ENCODE peak calls at places on chromosomes 16 and 17, in five cellular contexts. R, L, Y, E and X are unnamed samples. For H3K9me3, the result is how much of the 10 kb centered on the place peaks cover.

GRCh38 chr16:85335584-85336492 is 223.6 kb upstream of the CIBAR2 start:
- DNase-seq in Y (no peak), R (no peak), E (no peak), L (no peak), X (no peak)

GRCh38 chr16:23597003-23597756 is 1.1 kb upstream of the NDUFAB1 start:
- DNase-seq in R (peak), L (no peak), Y (peak), E (no peak), X (peak)

GRCh38 chr16:52078716-52079655 is 468.0 kb downstream of the TOX3 start:
- DNase-seq in Y (no peak), L (no peak), E (no peak), R (no peak), X (no peak)

GRCh38 chr16:13332713-13333255 is 431.4 kb downstream of the SHISA9 start:
- DNase-seq in R (no peak), Y (peak), L (no peak), E (no peak), X (no peak)

GRCh38 chr17:73268582-73269328 is 7.1 kb upstream of the CPSF4L start:
- DNase-seq in E (no peak), Y (no peak), R (no peak), L (no peak), X (no peak)

GRCh38 chr16:30761427-30761927 is 385 bp downstream of the CFAP119 start:
- DNase-seq in L (no peak), Y (peak), R (no peak), E (peak), X (peak)

GRCh38 chr16:89667633-89668032 is 10.0 kb downstream of the SPATA33 start:
- DNase-seq in L (no peak), R (no peak), Y (no peak), E (no peak), X (no peak)

GRCh38 chr17:71033336-71033735 is 864.0 kb downstream of the KCNJ2 start:
- DNase-seq in Y (peak), E (no peak), L (no peak), R (no peak), X (no peak)

GRCh38 chr16:3065742-3066439 is 451 bp downstream of the IL32 start:
- DNase-seq in Y (no peak), E (no peak), R (no peak), L (no peak), X (peak)

GRCh38 chr16:46730801-46731690 is 17.1 kb downstream of the MYLK3 start:
- DNase-seq in R (no peak), Y (no peak), E (no peak), L (no peak), X (peak)

GRCh38 chr17:63191610-63192009 is 225.6 kb downstream of the TANC2 start:
- DNase-seq in E (no peak), Y (no peak), R (no peak), L (no peak), X (peak)

GRCh38 chr16:22955461-22956145 is 141.6 kb downstream of the HS3ST2 start:
- DNase-seq in Y (no peak), R (no peak), E (no peak), L (no peak), X (no peak)

GRCh38 chr16:68062910-68063393 is 22.2 kb upstream of the NFATC3 start:
- DNase-seq in E (no peak), R (peak), Y (no peak), L (no peak), X (peak)

GRCh38 chr17:56661906-56662305 is 68.4 kb downstream of the NOG start:
- DNase-seq in L (no peak), Y (no peak), E (no peak), R (no peak), X (no peak)

GRCh38 chr17:48357727-48358126 is 72.3 kb downstream of the SKAP1 start:
- DNase-seq in E (no peak), L (no peak), R (no peak), Y (no peak), X (no peak)

GRCh38 chr16:87185983-87186382 is 131.2 kb downstream of the C16orf95 start:
- DNase-seq in Y (no peak), L (no peak), E (no peak), R (no peak), X (no peak)

GRCh38 chr17:6487243-6488007 is 43.2 kb downstream of the PIMREG start:
- DNase-seq in L (peak), Y (no peak), R (peak), E (no peak), X (peak)

GRCh38 chr16:3113765-3114479 is 1.5 kb downstream of the ZNF205 start:
- DNase-seq in R (no peak), Y (no peak), E (no peak), L (no peak), X (no peak)

GRCh38 chr17:80760501-80760900 is 215.9 kb downstream of the RPTOR start:
- DNase-seq in Y (no peak), E (peak), R (peak), L (no peak), X (peak)

GRCh38 chr16:89194340-89195311 is 5.7 kb downstream of the SLC22A31 start:
- DNase-seq in Y (peak), R (no peak), L (no peak), E (no peak), X (peak)

GRCh38 chr17:58264407-58265103 is 16.2 kb downstream of the MPO start:
- DNase-seq in L (no peak), R (no peak), Y (no peak), E (no peak), X (no peak)

GRCh38 chr17:63775420-63775819 is 1.4 kb downstream of the DDX42 start:
- DNase-seq in L (no peak), R (no peak), E (no peak), Y (no peak), X (no peak)

GRCh38 chr17:71432378-71433315 is 688.2 kb upstream of the SOX9 start:
- DNase-seq in L (no peak), E (no peak), R (no peak), Y (no peak), X (no peak)

GRCh38 chr17:82278786-82279379 is 5.4 kb upstream of the CSNK1D start:
- DNase-seq in Y (no peak), E (no peak), R (no peak), L (no peak), X (peak)

GRCh38 chr16:30710971-30711370 is 12.0 kb downstream of the SRCAP start:
- DNase-seq in L (no peak), E (no peak), R (no peak), Y (no peak), X (peak)

GRCh38 chr17:74260525-74260850 is 13.5 kb upstream of the DNAI2 start:
- DNase-seq in L (no peak), E (no peak), R (no peak), Y (peak), X (no peak)

GRCh38 chr17:72614871-72615626 is 477.4 kb downstream of the SLC39A11 start:
- DNase-seq in R (no peak), L (no peak), E (no peak), Y (no peak), X (no peak)

GRCh38 chr17:50096758-50097157 is 1.6 kb downstream of the PDK2 start:
- DNase-seq in Y (no peak), E (no peak), R (no peak), L (no peak), X (no peak)

GRCh38 chr17:50095626-50096037 is 481 bp downstream of the PDK2 start:
- DNase-seq in E (no peak), R (no peak), Y (no peak), L (no peak), X (no peak)

GRCh38 chr17:50097455-50097854 is 2.3 kb downstream of the PDK2 start:
- DNase-seq in R (no peak), E (no peak), Y (no peak), L (no peak), X (no peak)

GRCh38 chr17:50094753-50095616 is at the start of gene PDK2:
- DNase-seq in R (peak), E (peak), L (peak), Y (peak), X (peak)

GRCh38 chr17:50096092-50096491 is 941 bp downstream of the PDK2 start:
- DNase-seq in Y (no peak), L (no peak), E (no peak), R (no peak), X (no peak)
- H3K27ac ChIP-seq in Y (no peak), L (peak), E (no peak), R (peak), X (peak)

GRCh38 chr16:21568502-21569189 is 30.7 kb upstream of the METTL9 start:
- DNase-seq in L (no peak), E (peak), R (peak), Y (no peak), X (peak)
- H3K9me3 ChIP-seq in L (under half), E (under half), R (under half), Y (under half), X (under half)

DNA sequence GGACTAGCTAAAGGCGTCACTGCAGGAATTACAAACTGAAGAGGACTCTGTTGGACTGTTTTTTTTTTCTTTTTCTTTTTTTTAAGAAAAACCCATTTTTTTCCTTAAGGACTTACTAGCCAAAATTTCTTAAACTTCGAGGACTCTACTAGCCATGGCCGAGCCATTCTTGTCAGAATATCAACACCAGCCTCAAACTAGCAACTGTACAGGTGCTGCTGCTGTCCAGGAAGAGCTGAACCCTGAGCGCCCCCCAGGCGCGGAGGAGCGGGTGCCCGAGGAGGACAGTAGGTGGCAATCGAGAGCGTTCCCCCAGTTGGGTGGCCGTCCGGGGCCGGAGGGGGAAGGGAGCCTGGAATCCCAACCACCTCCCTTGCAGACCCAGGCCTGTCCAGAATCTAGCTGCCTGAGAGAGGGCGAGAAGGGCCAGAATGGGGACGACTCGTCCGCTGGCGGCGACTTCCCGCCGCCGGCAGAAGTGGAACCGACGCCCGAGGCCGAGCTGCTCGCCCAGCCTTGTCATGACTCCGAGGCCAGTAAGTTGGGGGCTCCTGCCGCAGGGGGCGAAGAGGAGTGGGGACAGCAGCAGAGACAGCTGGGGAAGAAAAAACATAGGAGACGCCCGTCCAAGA is 878 bp downstream of the HEXIM1 start:
- DNase-seq in E (peak), Y (peak), R (peak), L (peak), X (peak)
- H3K27ac ChIP-seq in E (peak), Y (no peak), R (peak), L (peak), X (peak)

GRCh38 chr17:77306790-77307478 is 166.2 kb downstream of the SEC14L1 start:
- DNase-seq in E (no peak), Y (no peak), L (no peak), R (no peak), X (no peak)
- H3K9me3 ChIP-seq in E (under half), Y (under half), L (under half), R (under half), X (under half)

DNA sequence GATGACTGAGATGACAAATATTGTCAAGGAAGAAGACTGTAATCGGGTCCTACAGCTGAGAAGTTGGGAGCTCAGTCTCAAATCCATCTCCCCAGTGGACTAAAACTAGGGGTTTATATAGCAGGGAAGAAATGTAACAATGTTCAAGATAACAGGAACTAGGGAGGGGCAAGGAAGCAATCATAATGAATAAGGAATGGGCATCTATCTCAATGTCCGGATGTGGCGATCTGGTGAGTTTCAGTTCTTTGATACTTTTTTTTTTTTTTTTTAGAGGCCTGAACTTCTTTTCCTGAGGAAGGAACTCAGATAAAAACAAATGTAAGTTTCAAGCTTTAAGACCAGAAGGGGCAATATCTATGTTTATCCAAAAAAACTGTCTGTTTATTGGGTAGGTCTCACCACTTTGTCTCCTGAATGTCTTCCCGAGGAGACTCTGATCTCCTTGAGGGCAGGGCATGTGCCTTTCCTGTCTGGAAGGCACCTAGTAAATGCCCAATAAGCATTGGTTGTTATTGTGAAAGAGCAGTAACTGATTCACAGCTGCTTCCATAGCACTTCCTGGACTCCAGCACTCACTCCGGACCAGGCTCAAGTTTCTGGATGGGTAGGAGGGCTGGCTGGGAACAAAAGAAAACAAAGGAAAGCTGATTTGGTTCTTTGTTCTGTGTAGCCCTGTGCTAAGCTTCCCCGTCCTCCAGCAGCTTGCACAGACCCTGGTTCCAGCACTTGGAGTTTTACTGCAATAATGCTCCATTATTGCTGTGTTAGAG is 51.9 kb downstream of the MEOX1 start:
- DNase-seq in E (no peak), R (no peak), L (no peak), Y (no peak), X (no peak)
- H3K27ac ChIP-seq in E (no peak), R (no peak), L (no peak), Y (no peak), X (peak)

GRCh38 chr16:5790512-5790911 is 692.9 kb upstream of the EEF2KMT start:
- DNase-seq in L (no peak), Y (no peak), R (no peak), E (no peak), X (no peak)
- H3K9me3 ChIP-seq in L (under half), Y (under half), R (under half), E (under half), X (under half)

DNA sequence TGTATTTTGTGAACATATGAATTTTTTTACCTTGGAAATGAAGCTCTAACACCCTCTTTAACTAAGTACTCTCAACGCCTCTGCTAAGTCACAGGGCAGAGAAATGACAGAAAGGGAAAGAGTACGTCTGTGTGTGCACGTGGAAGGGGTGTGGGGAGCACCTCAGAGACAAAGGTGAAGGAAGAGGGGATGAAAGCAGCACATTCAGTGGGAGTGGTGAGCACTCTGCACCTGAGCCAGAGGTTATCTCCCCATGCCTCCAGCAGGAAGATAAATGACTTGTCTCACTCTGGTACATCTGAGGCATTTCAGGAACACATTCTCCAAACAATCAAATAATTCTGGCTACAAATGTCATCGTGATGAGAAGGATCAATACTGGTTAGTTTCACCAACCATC is 15.0 kb downstream of the GNA13 start:
- DNase-seq in Y (no peak), R (no peak), L (no peak), E (no peak), X (no peak)
- H3K27ac ChIP-seq in Y (no peak), R (peak), L (peak), E (no peak), X (peak)

DNA sequence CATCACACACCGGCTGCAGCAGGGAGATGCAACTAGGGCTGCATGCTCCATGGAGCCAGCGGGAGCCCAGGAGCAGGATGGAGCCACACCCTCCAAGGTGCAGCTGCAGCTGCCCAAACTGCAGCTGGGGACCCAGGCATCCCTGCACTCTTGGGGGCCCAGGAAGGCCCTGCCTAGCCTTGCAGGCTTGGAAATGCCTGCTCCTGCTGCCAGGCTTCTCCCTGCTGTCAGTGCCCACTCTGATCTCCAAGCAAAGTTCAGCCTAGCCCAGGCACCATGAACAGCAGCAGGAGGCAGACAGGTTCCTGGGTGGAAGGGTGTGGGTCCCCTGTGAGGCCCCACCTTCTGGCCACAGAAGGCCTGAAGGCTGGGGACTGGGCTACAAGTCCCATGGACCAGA is 1057.1 kb downstream of the CDH8 start:
- DNase-seq in Y (no peak), E (no peak), R (no peak), L (no peak), X (peak)
- H3K9me3 ChIP-seq in Y (under half), E (under half), R (under half), L (under half), X (under half)

GRCh38 chr17:33874617-33875060 is 380.4 kb upstream of the CCL2 start:
- DNase-seq in Y (no peak), E (no peak), R (no peak), L (peak), X (no peak)
- H3K27ac ChIP-seq in Y (no peak), E (no peak), R (no peak), L (no peak), X (no peak)